ENCODE peak calls at places on chromosomes 1 and 21, in six cellular contexts. Y is effector CD4-positive, alpha-beta T cell; S is HTR-8/SVneo; F is HEK293T; I is amniotic stem cell; X is NCI-H524. E is an unnamed sample.

GRCh38 chr1:192538407-192539311 is 36.9 kb upstream of the RGS1 start:
- DNase-seq in F (no peak), X (no peak), Y (peak; percentile 31), S (no peak), I (no peak), E (no peak)

GRCh38 chr1:41305576-41306365 is 55.5 kb upstream of the FOXO6 start:
- DNase-seq in X (no peak), S (no peak), Y (no peak), I (no peak), F (no peak), E (no peak)

GRCh38 chr1:36845802-36846201 is 188.5 kb downstream of the GRIK3 start:
- DNase-seq in X (no peak), F (no peak), I (no peak), S (no peak), Y (no peak), E (no peak)

GRCh38 chr21:42201615-42202161 is 17.3 kb upstream of the ABCG1 start:
- DNase-seq in Y (no peak), I (no peak), X (no peak), F (no peak), S (no peak), E (no peak)

GRCh38 chr1:43671193-43671592 is 21.2 kb downstream of the KDM4A start:
- DNase-seq in Y (no peak), X (no peak), I (no peak), F (no peak), S (no peak), E (no peak)

GRCh38 chr1:245621589-245621988 is 466.8 kb downstream of the KIF26B start:
- DNase-seq in I (no peak), S (no peak), F (no peak), X (no peak), Y (no peak), E (no peak)

GRCh38 chr1:153921803-153922075 is 1.0 kb downstream of the GATAD2B start:
- DNase-seq in I (no peak), S (no peak), X (no peak), Y (no peak), F (peak; percentile 23), E (no peak)

GRCh38 chr1:230105754-230106625 is 39.0 kb downstream of the GALNT2 start:
- DNase-seq in I (peak; percentile 17), F (no peak), Y (no peak), S (peak; percentile 59), X (no peak), E (no peak)

GRCh38 chr1:23910144-23910543 is 3.0 kb downstream of the CNR2 start:
- DNase-seq in F (no peak), Y (no peak), X (no peak), S (no peak), I (no peak), E (no peak)

GRCh38 chr1:204088596-204088995 is 15.7 kb downstream of the SOX13 start:
- DNase-seq in F (no peak), I (no peak), X (no peak), S (no peak), Y (no peak), E (no peak)

GRCh38 chr1:24961961-24962861 is 32.1 kb upstream of the RUNX3 start:
- DNase-seq in I (no peak), X (no peak), S (no peak), F (no peak), Y (no peak), E (no peak)

GRCh38 chr1:199123615-199124014 is 484.8 kb downstream of the PTPRC start:
- DNase-seq in I (no peak), S (no peak), Y (no peak), F (no peak), X (no peak), E (no peak)

GRCh38 chr21:43634618-43635017 is 24.7 kb downstream of the HSF2BP start:
- DNase-seq in I (no peak), F (no peak), S (no peak), X (no peak), Y (no peak), E (no peak)

GRCh38 chr1:76659171-76659940 is 207.9 kb upstream of the ST6GALNAC5 start:
- DNase-seq in Y (no peak), F (no peak), I (peak; percentile 17), S (no peak), X (peak; percentile 57), E (no peak)

GRCh38 chr1:53371851-53372250 is 44.0 kb upstream of the LRP8 start:
- DNase-seq in I (no peak), X (no peak), F (no peak), S (no peak), Y (no peak), E (no peak)

GRCh38 chr1:53076165-53076564 is 14.2 kb downstream of the PODN start:
- DNase-seq in F (no peak), X (no peak), I (no peak), Y (no peak), S (no peak), E (no peak)

GRCh38 chr1:158830904-158831507 is at the start of gene MNDA:
- DNase-seq in I (no peak), X (no peak), F (no peak), S (no peak), Y (no peak), E (no peak)

GRCh38 chr1:172287207-172287606 is 133.3 kb upstream of the C1orf105 start:
- DNase-seq in Y (no peak), S (peak; percentile 10), F (no peak), X (no peak), I (no peak), E (no peak)

GRCh38 chr1:64308856-64309255 is 105.4 kb downstream of the UBE2U start:
- DNase-seq in S (no peak), X (no peak), I (no peak), F (no peak), Y (no peak), E (no peak)

E was measured in brain pericyte.